ENCODE peak calls at places on chromosomes 5 and 9, in nine cellular contexts. One of them, this sample, is unnamed.

GRCh38 chr5:170333161-170333909 is 35.8 kb upstream of the LCP2 start:
- DNase-seq in mesenchymal stem cell: no peak
- DNase-seq in right atrium auricular region: no peak
- DNase-seq in fibroblast of lung: no peak
- DNase-seq in ovary: no peak
- DNase-seq in cardiac muscle cell: no peak
- DNase-seq in HCT116: no peak
- DNase-seq in iPS DF 6.9: no peak
- DNase-seq in astrocyte: no peak
- DNase-seq in this sample: no peak

GRCh38 chr5:87094833-87095232 is 172.8 kb upstream of the RASA1 start:
- DNase-seq in mesenchymal stem cell: no peak
- DNase-seq in right atrium auricular region: no peak
- DNase-seq in fibroblast of lung: no peak
- DNase-seq in ovary: no peak
- DNase-seq in cardiac muscle cell: no peak
- DNase-seq in HCT116: no peak
- DNase-seq in iPS DF 6.9: no peak
- DNase-seq in astrocyte: no peak
- DNase-seq in this sample: no peak

GRCh38 chr5:3394046-3394597 is 201.5 kb upstream of the IRX1 start:
- DNase-seq in mesenchymal stem cell: no peak
- DNase-seq in right atrium auricular region: no peak
- DNase-seq in fibroblast of lung: no peak
- DNase-seq in ovary: no peak
- DNase-seq in cardiac muscle cell: no peak
- DNase-seq in HCT116: no peak
- DNase-seq in iPS DF 6.9: no peak
- DNase-seq in astrocyte: no peak
- DNase-seq in this sample: no peak

GRCh38 chr5:137563301-137563645 is 64.1 kb upstream of the SPOCK1 start:
- DNase-seq in mesenchymal stem cell: no peak
- DNase-seq in right atrium auricular region: no peak
- DNase-seq in fibroblast of lung: no peak
- DNase-seq in ovary: no peak
- DNase-seq in cardiac muscle cell: no peak
- DNase-seq in HCT116: no peak
- DNase-seq in iPS DF 6.9: no peak
- DNase-seq in astrocyte: no peak
- DNase-seq in this sample: no peak

GRCh38 chr5:151496041-151496484 is 48.7 kb downstream of the SLC36A1 start:
- DNase-seq in mesenchymal stem cell: peak; percentile 11
- DNase-seq in right atrium auricular region: no peak
- DNase-seq in fibroblast of lung: peak; percentile 8
- DNase-seq in ovary: no peak
- DNase-seq in cardiac muscle cell: no peak
- DNase-seq in HCT116: no peak
- DNase-seq in iPS DF 6.9: peak; percentile 39
- DNase-seq in astrocyte: peak; percentile 21
- DNase-seq in this sample: no peak

GRCh38 chr9:130878295-130878694 is 18.3 kb downstream of the QRFP start:
- DNase-seq in mesenchymal stem cell: no peak
- DNase-seq in right atrium auricular region: no peak
- DNase-seq in fibroblast of lung: no peak
- DNase-seq in ovary: no peak
- DNase-seq in cardiac muscle cell: no peak
- DNase-seq in HCT116: no peak
- DNase-seq in iPS DF 6.9: no peak
- DNase-seq in astrocyte: no peak
- DNase-seq in this sample: no peak

GRCh38 chr9:35756275-35756742 is 2.2 kb upstream of the MSMP start:
- DNase-seq in mesenchymal stem cell: no peak
- DNase-seq in right atrium auricular region: peak; percentile 66
- DNase-seq in fibroblast of lung: peak; percentile 43
- DNase-seq in ovary: peak; percentile 70
- DNase-seq in cardiac muscle cell: peak; percentile 62
- DNase-seq in HCT116: peak; percentile 58
- DNase-seq in iPS DF 6.9: no peak
- DNase-seq in astrocyte: no peak
- DNase-seq in this sample: no peak

GRCh38 chr5:21159526-21160059 is 1171.6 kb upstream of the CDH18 start:
- DNase-seq in mesenchymal stem cell: no peak
- DNase-seq in right atrium auricular region: no peak
- DNase-seq in fibroblast of lung: no peak
- DNase-seq in ovary: no peak
- DNase-seq in cardiac muscle cell: no peak
- DNase-seq in HCT116: no peak
- DNase-seq in iPS DF 6.9: no peak
- DNase-seq in astrocyte: no peak
- DNase-seq in this sample: no peak

GRCh38 chr5:31614147-31615030 is 24.5 kb upstream of the PDZD2 start:
- DNase-seq in mesenchymal stem cell: no peak
- DNase-seq in right atrium auricular region: no peak
- DNase-seq in fibroblast of lung: no peak
- DNase-seq in ovary: no peak
- DNase-seq in cardiac muscle cell: no peak
- DNase-seq in HCT116: no peak
- DNase-seq in iPS DF 6.9: no peak
- DNase-seq in astrocyte: peak; percentile 19
- DNase-seq in this sample: peak; percentile 67

GRCh38 chr5:116037236-116037822 is 5.1 kb downstream of the ARL14EPL start:
- DNase-seq in mesenchymal stem cell: no peak
- DNase-seq in right atrium auricular region: no peak
- DNase-seq in fibroblast of lung: peak; percentile 28
- DNase-seq in ovary: no peak
- DNase-seq in cardiac muscle cell: no peak
- DNase-seq in HCT116: peak; percentile 57
- DNase-seq in iPS DF 6.9: no peak
- DNase-seq in astrocyte: no peak
- DNase-seq in this sample: no peak

GRCh38 chr5:132095077-132095744 is 21.6 kb downstream of the CSF2 start:
- DNase-seq in mesenchymal stem cell: peak; percentile 24
- DNase-seq in right atrium auricular region: peak; percentile 32
- DNase-seq in fibroblast of lung: no peak
- DNase-seq in ovary: no peak
- DNase-seq in cardiac muscle cell: no peak
- DNase-seq in HCT116: no peak
- DNase-seq in iPS DF 6.9: no peak
- DNase-seq in astrocyte: no peak
- DNase-seq in this sample: no peak

GRCh38 chr5:11482011-11482410 is 422.2 kb downstream of the CTNND2 start:
- DNase-seq in mesenchymal stem cell: peak; percentile 0
- DNase-seq in right atrium auricular region: no peak
- DNase-seq in fibroblast of lung: no peak
- DNase-seq in ovary: no peak
- DNase-seq in cardiac muscle cell: no peak
- DNase-seq in HCT116: no peak
- DNase-seq in iPS DF 6.9: no peak
- DNase-seq in astrocyte: peak; percentile 95
- DNase-seq in this sample: no peak

GRCh38 chr9:133854785-133855184 is 116.6 kb upstream of the SARDH start:
- DNase-seq in mesenchymal stem cell: no peak
- DNase-seq in right atrium auricular region: no peak
- DNase-seq in fibroblast of lung: no peak
- DNase-seq in ovary: no peak
- DNase-seq in cardiac muscle cell: no peak
- DNase-seq in HCT116: no peak
- DNase-seq in iPS DF 6.9: no peak
- DNase-seq in astrocyte: no peak
- DNase-seq in this sample: no peak

GRCh38 chr5:80711938-80712337 is 57.2 kb upstream of the DHFR start:
- DNase-seq in mesenchymal stem cell: peak; percentile 44
- DNase-seq in right atrium auricular region: no peak
- DNase-seq in fibroblast of lung: peak; percentile 47
- DNase-seq in ovary: no peak
- DNase-seq in cardiac muscle cell: peak; percentile 33
- DNase-seq in HCT116: peak; percentile 19
- DNase-seq in iPS DF 6.9: peak; percentile 39
- DNase-seq in astrocyte: no peak
- DNase-seq in this sample: peak; percentile 20

GRCh38 chr5:14110680-14111079 is 32.5 kb upstream of the TRIO start:
- DNase-seq in mesenchymal stem cell: peak; percentile 38
- DNase-seq in right atrium auricular region: no peak
- DNase-seq in fibroblast of lung: peak; percentile 75
- DNase-seq in ovary: no peak
- DNase-seq in cardiac muscle cell: no peak
- DNase-seq in HCT116: no peak
- DNase-seq in iPS DF 6.9: no peak
- DNase-seq in astrocyte: peak; percentile 94
- DNase-seq in this sample: peak; percentile 67

GRCh38 chr9:92659601-92660000 is 10.3 kb downstream of the IPPK start:
- DNase-seq in mesenchymal stem cell: no peak
- DNase-seq in right atrium auricular region: no peak
- DNase-seq in fibroblast of lung: no peak
- DNase-seq in ovary: peak; percentile 3
- DNase-seq in cardiac muscle cell: peak; percentile 11
- DNase-seq in HCT116: no peak
- DNase-seq in iPS DF 6.9: no peak
- DNase-seq in astrocyte: no peak
- DNase-seq in this sample: no peak

GRCh38 chr5:104172976-104173375 is 610.4 kb upstream of the NUDT12 start:
- DNase-seq in mesenchymal stem cell: no peak
- DNase-seq in right atrium auricular region: no peak
- DNase-seq in fibroblast of lung: no peak
- DNase-seq in ovary: no peak
- DNase-seq in cardiac muscle cell: no peak
- DNase-seq in HCT116: no peak
- DNase-seq in iPS DF 6.9: no peak
- DNase-seq in astrocyte: no peak
- DNase-seq in this sample: no peak

GRCh38 chr5:74587895-74588294 is 52.6 kb downstream of the ENC1 start:
- DNase-seq in mesenchymal stem cell: no peak
- DNase-seq in right atrium auricular region: no peak
- DNase-seq in fibroblast of lung: no peak
- DNase-seq in ovary: no peak
- DNase-seq in cardiac muscle cell: no peak
- DNase-seq in HCT116: no peak
- DNase-seq in iPS DF 6.9: no peak
- DNase-seq in astrocyte: no peak
- DNase-seq in this sample: no peak

GRCh38 chr5:62093981-62094380 is 212.0 kb upstream of the KIF2A start:
- DNase-seq in mesenchymal stem cell: peak; percentile 15
- DNase-seq in right atrium auricular region: no peak
- DNase-seq in fibroblast of lung: peak; percentile 30
- DNase-seq in ovary: no peak
- DNase-seq in cardiac muscle cell: peak; percentile 76
- DNase-seq in HCT116: no peak
- DNase-seq in iPS DF 6.9: no peak
- DNase-seq in astrocyte: peak; percentile 60
- DNase-seq in this sample: peak; percentile 44

GRCh38 chr5:6732634-6733410 is 19.6 kb downstream of the TENT4A start:
- DNase-seq in mesenchymal stem cell: peak; percentile 80
- DNase-seq in right atrium auricular region: no peak
- DNase-seq in fibroblast of lung: peak; percentile 65
- DNase-seq in ovary: peak; percentile 44
- DNase-seq in cardiac muscle cell: no peak
- DNase-seq in HCT116: no peak
- DNase-seq in iPS DF 6.9: no peak
- DNase-seq in astrocyte: peak; percentile 73
- DNase-seq in this sample: peak; percentile 95

GRCh38 chr5:150615141-150615699 is 25.2 kb upstream of the SYNPO start:
- DNase-seq in mesenchymal stem cell: no peak
- DNase-seq in right atrium auricular region: no peak
- DNase-seq in fibroblast of lung: peak; percentile 29
- DNase-seq in ovary: peak; percentile 81
- DNase-seq in cardiac muscle cell: no peak
- DNase-seq in HCT116: no peak
- DNase-seq in iPS DF 6.9: no peak
- DNase-seq in astrocyte: peak; percentile 83
- DNase-seq in this sample: peak; percentile 88

GRCh38 chr5:181056431-181056830 is 16.4 kb downstream of the BTNL9 start:
- DNase-seq in mesenchymal stem cell: no peak
- DNase-seq in right atrium auricular region: no peak
- DNase-seq in fibroblast of lung: no peak
- DNase-seq in ovary: no peak
- DNase-seq in cardiac muscle cell: no peak
- DNase-seq in HCT116: no peak
- DNase-seq in iPS DF 6.9: no peak
- DNase-seq in astrocyte: no peak
- DNase-seq in this sample: no peak

GRCh38 chr9:88476491-88477271 is 58.3 kb upstream of the NXNL2 start:
- DNase-seq in mesenchymal stem cell: peak; percentile 47
- DNase-seq in right atrium auricular region: no peak
- DNase-seq in fibroblast of lung: peak; percentile 56
- DNase-seq in ovary: no peak
- DNase-seq in cardiac muscle cell: peak; percentile 13
- DNase-seq in HCT116: no peak
- DNase-seq in iPS DF 6.9: no peak
- DNase-seq in astrocyte: peak; percentile 73
- DNase-seq in this sample: no peak
- H3K36me3 ChIP-seq in mesenchymal stem cell: peaks cover 5% of the 10 kb centered on the region
- H3K36me3 ChIP-seq in right atrium auricular region: peaks cover 8% of the 10 kb centered on the region
- H3K36me3 ChIP-seq in fibroblast of lung: peaks cover 1% of the 10 kb centered on the region
- H3K36me3 ChIP-seq in ovary: no peaks in the 10 kb centered on the region
- H3K36me3 ChIP-seq in cardiac muscle cell: no peaks in the 10 kb centered on the region
- H3K36me3 ChIP-seq in HCT116: peaks cover 2% of the 10 kb centered on the region
- H3K36me3 ChIP-seq in iPS DF 6.9: peaks cover 3% of the 10 kb centered on the region
- H3K36me3 ChIP-seq in astrocyte: no peaks in the 10 kb centered on the region
- H3K36me3 ChIP-seq in this sample: peaks cover 22% of the 10 kb centered on the region

GRCh38 chr5:77630246-77631165 is 8.0 kb downstream of the OTP start:
- DNase-seq in mesenchymal stem cell: peak; percentile 46
- DNase-seq in right atrium auricular region: no peak
- DNase-seq in fibroblast of lung: no peak
- DNase-seq in ovary: no peak
- DNase-seq in cardiac muscle cell: peak; percentile 75
- DNase-seq in HCT116: peak; percentile 61
- DNase-seq in iPS DF 6.9: no peak
- DNase-seq in astrocyte: no peak
- DNase-seq in this sample: peak; percentile 85
- H3K4me3 ChIP-seq in mesenchymal stem cell: peak overlapping the region; percentile 69
- H3K4me3 ChIP-seq in right atrium auricular region: peak overlapping the region; percentile 44
- H3K4me3 ChIP-seq in fibroblast of lung: no peak overlapping the region
- H3K4me3 ChIP-seq in ovary: peak overlapping the region; percentile 36
- H3K4me3 ChIP-seq in cardiac muscle cell: peak overlapping the region; percentile 35
- H3K4me3 ChIP-seq in HCT116: peak overlapping the region; percentile 51
- H3K4me3 ChIP-seq in iPS DF 6.9: peak overlapping the region; percentile 30
- H3K4me3 ChIP-seq in astrocyte: no peak overlapping the region
- H3K4me3 ChIP-seq in this sample: peak overlapping the region; percentile 55

DNA sequence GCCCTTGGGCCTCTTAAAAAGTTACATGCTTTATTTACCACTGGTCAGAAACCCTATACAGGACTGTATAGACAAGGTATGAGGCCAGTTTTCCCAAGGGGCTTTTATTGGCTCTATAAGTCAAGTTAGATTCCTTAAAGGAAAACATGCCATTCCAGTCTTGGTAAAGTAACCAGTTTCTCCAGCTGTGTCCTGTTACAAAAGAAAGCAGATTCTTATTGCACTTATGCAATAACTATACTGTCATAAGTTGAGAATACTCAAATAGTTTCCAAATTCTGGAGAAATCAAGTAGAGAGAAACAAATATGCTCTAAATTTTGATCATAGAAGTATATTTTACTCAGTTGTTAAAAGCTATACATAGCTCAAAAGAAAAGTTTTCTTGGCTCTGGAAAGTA is 47.2 kb downstream of the PTGS1 start:
- DNase-seq in mesenchymal stem cell: no peak
- DNase-seq in right atrium auricular region: no peak
- DNase-seq in fibroblast of lung: peak; percentile 9
- DNase-seq in ovary: no peak
- DNase-seq in cardiac muscle cell: no peak
- DNase-seq in HCT116: no peak
- DNase-seq in iPS DF 6.9: no peak
- DNase-seq in astrocyte: no peak
- DNase-seq in this sample: no peak
- H3K9me3 ChIP-seq in mesenchymal stem cell: peaks cover 32% of the 10 kb centered on the region
- H3K9me3 ChIP-seq in right atrium auricular region: peaks cover 9% of the 10 kb centered on the region
- H3K9me3 ChIP-seq in fibroblast of lung: no peaks in the 10 kb centered on the region
- H3K9me3 ChIP-seq in ovary: no peaks in the 10 kb centered on the region
- H3K9me3 ChIP-seq in cardiac muscle cell: no peaks in the 10 kb centered on the region
- H3K9me3 ChIP-seq in HCT116: peaks cover 4% of the 10 kb centered on the region
- H3K9me3 ChIP-seq in iPS DF 6.9: peaks cover 3% of the 10 kb centered on the region
- H3K9me3 ChIP-seq in astrocyte: no peaks in the 10 kb centered on the region
- H3K9me3 ChIP-seq in this sample: peaks cover 2% of the 10 kb centered on the region

GRCh38 chr9:100309992-100310391 is 42.8 kb downstream of the TEX10 start:
- DNase-seq in mesenchymal stem cell: no peak
- DNase-seq in right atrium auricular region: no peak
- DNase-seq in fibroblast of lung: no peak
- DNase-seq in ovary: no peak
- DNase-seq in cardiac muscle cell: no peak
- DNase-seq in HCT116: no peak
- DNase-seq in iPS DF 6.9: no peak
- DNase-seq in astrocyte: peak; percentile 52
- DNase-seq in this sample: no peak
- H3K36me3 ChIP-seq in mesenchymal stem cell: peaks cover 10% of the 10 kb centered on the region
- H3K36me3 ChIP-seq in right atrium auricular region: peaks cover 10% of the 10 kb centered on the region
- H3K36me3 ChIP-seq in fibroblast of lung: no peaks in the 10 kb centered on the region
- H3K36me3 ChIP-seq in ovary: no peaks in the 10 kb centered on the region
- H3K36me3 ChIP-seq in cardiac muscle cell: peaks cover 12% of the 10 kb centered on the region
- H3K36me3 ChIP-seq in HCT116: peaks cover 6% of the 10 kb centered on the region
- H3K36me3 ChIP-seq in iPS DF 6.9: peaks cover 2% of the 10 kb centered on the region
- H3K36me3 ChIP-seq in astrocyte: peaks cover 7% of the 10 kb centered on the region
- H3K36me3 ChIP-seq in this sample: peaks cover 92% of the 10 kb centered on the region